ENCODE peak calls at places on chromosomes 4 and X, in seven cellular contexts. One of them, this sample, is unnamed.
A peak's percentile ranks its signal among the peaks of the same experiment; 100 is the strongest.

GRCh38 chr4:138759508-138759907 is 256.1 kb upstream of the NOCT start:
- DNase-seq in PC-3: no peak
- DNase-seq in brain microvascular endothelial cell: no peak
- DNase-seq in cardiac muscle cell: no peak
- DNase-seq in right lobe of liver: no peak
- DNase-seq in GM23338: peak; percentile 21
- DNase-seq in sigmoid colon: no peak
- DNase-seq in this sample: no peak

GRCh38 chrX:101208152-101208905 is 11.3 kb upstream of the DRP2 start:
- DNase-seq in PC-3: no peak
- DNase-seq in brain microvascular endothelial cell: peak; percentile 80
- DNase-seq in cardiac muscle cell: no peak
- DNase-seq in right lobe of liver: no peak
- DNase-seq in GM23338: no peak
- DNase-seq in sigmoid colon: no peak
- DNase-seq in this sample: no peak

GRCh38 chrX:79719568-79720231 is 294.9 kb upstream of the TBX22 start:
- DNase-seq in PC-3: no peak
- DNase-seq in brain microvascular endothelial cell: no peak
- DNase-seq in cardiac muscle cell: no peak
- DNase-seq in right lobe of liver: no peak
- DNase-seq in GM23338: no peak
- DNase-seq in sigmoid colon: no peak
- DNase-seq in this sample: no peak

GRCh38 chr4:94577136-94577535 is 125.4 kb downstream of the PDLIM5 start:
- DNase-seq in PC-3: no peak
- DNase-seq in brain microvascular endothelial cell: peak; percentile 63
- DNase-seq in cardiac muscle cell: peak; percentile 77
- DNase-seq in right lobe of liver: no peak
- DNase-seq in GM23338: peak; percentile 78
- DNase-seq in sigmoid colon: peak; percentile 71
- DNase-seq in this sample: no peak

GRCh38 chrX:136138939-136139338 is 8.4 kb upstream of the FHL1 start:
- DNase-seq in PC-3: no peak
- DNase-seq in brain microvascular endothelial cell: no peak
- DNase-seq in cardiac muscle cell: no peak
- DNase-seq in right lobe of liver: no peak
- DNase-seq in GM23338: no peak
- DNase-seq in sigmoid colon: no peak
- DNase-seq in this sample: no peak

GRCh38 chr4:147289181-147289580 is 191.7 kb upstream of the EDNRA start:
- DNase-seq in PC-3: no peak
- DNase-seq in brain microvascular endothelial cell: no peak
- DNase-seq in cardiac muscle cell: no peak
- DNase-seq in right lobe of liver: no peak
- DNase-seq in GM23338: no peak
- DNase-seq in sigmoid colon: no peak
- DNase-seq in this sample: no peak

GRCh38 chrX:37659047-37659446 is 26.5 kb upstream of the XK start:
- DNase-seq in PC-3: no peak
- DNase-seq in brain microvascular endothelial cell: no peak
- DNase-seq in cardiac muscle cell: no peak
- DNase-seq in right lobe of liver: no peak
- DNase-seq in GM23338: no peak
- DNase-seq in sigmoid colon: no peak
- DNase-seq in this sample: no peak

GRCh38 chr4:110533940-110534339 is 58.0 kb downstream of the ENPEP start:
- DNase-seq in PC-3: peak; percentile 90
- DNase-seq in brain microvascular endothelial cell: peak; percentile 97
- DNase-seq in cardiac muscle cell: no peak
- DNase-seq in right lobe of liver: no peak
- DNase-seq in GM23338: peak; percentile 32
- DNase-seq in sigmoid colon: no peak
- DNase-seq in this sample: no peak

GRCh38 chr4:166622425-166622977 is 611.8 kb downstream of the SPOCK3 start:
- DNase-seq in PC-3: no peak
- DNase-seq in brain microvascular endothelial cell: no peak
- DNase-seq in cardiac muscle cell: no peak
- DNase-seq in right lobe of liver: no peak
- DNase-seq in GM23338: no peak
- DNase-seq in sigmoid colon: no peak
- DNase-seq in this sample: no peak

GRCh38 chrX:77446029-77446585 is 1.1 kb upstream of the FGF16 start:
- DNase-seq in PC-3: no peak
- DNase-seq in brain microvascular endothelial cell: no peak
- DNase-seq in cardiac muscle cell: no peak
- DNase-seq in right lobe of liver: peak; percentile 29
- DNase-seq in GM23338: peak; percentile 54
- DNase-seq in sigmoid colon: no peak
- DNase-seq in this sample: no peak

GRCh38 chr4:107153228-107153627 is 117.1 kb upstream of the DKK2 start:
- DNase-seq in PC-3: no peak
- DNase-seq in brain microvascular endothelial cell: no peak
- DNase-seq in cardiac muscle cell: peak; percentile 10
- DNase-seq in right lobe of liver: no peak
- DNase-seq in GM23338: peak; percentile 89
- DNase-seq in sigmoid colon: no peak
- DNase-seq in this sample: no peak

GRCh38 chr4:109332926-109333464 is 30.5 kb upstream of the COL25A1 start:
- DNase-seq in PC-3: no peak
- DNase-seq in brain microvascular endothelial cell: no peak
- DNase-seq in cardiac muscle cell: no peak
- DNase-seq in right lobe of liver: no peak
- DNase-seq in GM23338: peak; percentile 83
- DNase-seq in sigmoid colon: no peak
- DNase-seq in this sample: no peak

GRCh38 chr4:3341760-3342159 is 48.9 kb downstream of the RGS12 start:
- DNase-seq in PC-3: no peak
- DNase-seq in brain microvascular endothelial cell: no peak
- DNase-seq in cardiac muscle cell: no peak
- DNase-seq in right lobe of liver: no peak
- DNase-seq in GM23338: no peak
- DNase-seq in sigmoid colon: no peak
- DNase-seq in this sample: no peak

GRCh38 chr4:86055898-86056297 is 304.0 kb downstream of the MAPK10 start:
- DNase-seq in PC-3: peak; percentile 12
- DNase-seq in brain microvascular endothelial cell: no peak
- DNase-seq in cardiac muscle cell: no peak
- DNase-seq in right lobe of liver: no peak
- DNase-seq in GM23338: no peak
- DNase-seq in sigmoid colon: no peak
- DNase-seq in this sample: no peak

GRCh38 chrX:154074199-154074598 is 23.3 kb downstream of the MECP2 start:
- DNase-seq in PC-3: peak; percentile 75
- DNase-seq in brain microvascular endothelial cell: peak; percentile 27
- DNase-seq in cardiac muscle cell: peak; percentile 18
- DNase-seq in right lobe of liver: no peak
- DNase-seq in GM23338: peak; percentile 59
- DNase-seq in sigmoid colon: peak; percentile 48
- DNase-seq in this sample: no peak

GRCh38 chr4:159400782-159401712 is 298.2 kb downstream of the RAPGEF2 start:
- DNase-seq in PC-3: no peak
- DNase-seq in brain microvascular endothelial cell: peak; percentile 46
- DNase-seq in cardiac muscle cell: no peak
- DNase-seq in right lobe of liver: no peak
- DNase-seq in GM23338: no peak
- DNase-seq in sigmoid colon: no peak
- DNase-seq in this sample: no peak

GRCh38 chrX:40952855-40953254 is 132.4 kb upstream of the USP9X start:
- DNase-seq in PC-3: peak; percentile 7
- DNase-seq in brain microvascular endothelial cell: no peak
- DNase-seq in cardiac muscle cell: no peak
- DNase-seq in right lobe of liver: no peak
- DNase-seq in GM23338: no peak
- DNase-seq in sigmoid colon: no peak
- DNase-seq in this sample: peak; percentile 32

GRCh38 chr4:2390780-2391490 is 27.5 kb downstream of the ZFYVE28 start:
- DNase-seq in PC-3: no peak
- DNase-seq in brain microvascular endothelial cell: no peak
- DNase-seq in cardiac muscle cell: peak; percentile 7
- DNase-seq in right lobe of liver: no peak
- DNase-seq in GM23338: no peak
- DNase-seq in sigmoid colon: no peak
- DNase-seq in this sample: no peak

GRCh38 chr4:146143888-146144287 is 31.6 kb upstream of the LSM6 start:
- DNase-seq in PC-3: no peak
- DNase-seq in brain microvascular endothelial cell: no peak
- DNase-seq in cardiac muscle cell: no peak
- DNase-seq in right lobe of liver: no peak
- DNase-seq in GM23338: no peak
- DNase-seq in sigmoid colon: no peak
- DNase-seq in this sample: no peak

GRCh38 chrX:49249071-49249470 is 13.8 kb downstream of the CCDC22 start:
- DNase-seq in PC-3: no peak
- DNase-seq in brain microvascular endothelial cell: no peak
- DNase-seq in cardiac muscle cell: no peak
- DNase-seq in right lobe of liver: no peak
- DNase-seq in GM23338: no peak
- DNase-seq in sigmoid colon: no peak
- DNase-seq in this sample: no peak

GRCh38 chrX:49250066-49250465 is 14.4 kb downstream of the FOXP3 start:
- DNase-seq in PC-3: no peak
- DNase-seq in brain microvascular endothelial cell: no peak
- DNase-seq in cardiac muscle cell: no peak
- DNase-seq in right lobe of liver: no peak
- DNase-seq in GM23338: no peak
- DNase-seq in sigmoid colon: no peak
- DNase-seq in this sample: no peak

GRCh38 chrX:49251325-49251724 is 13.2 kb downstream of the FOXP3 start:
- DNase-seq in PC-3: no peak
- DNase-seq in brain microvascular endothelial cell: no peak
- DNase-seq in cardiac muscle cell: no peak
- DNase-seq in right lobe of liver: no peak
- DNase-seq in GM23338: no peak
- DNase-seq in sigmoid colon: no peak
- DNase-seq in this sample: no peak

GRCh38 chrX:49249616-49250015 is 14.3 kb downstream of the CCDC22 start:
- DNase-seq in PC-3: no peak
- DNase-seq in brain microvascular endothelial cell: no peak
- DNase-seq in cardiac muscle cell: no peak
- DNase-seq in right lobe of liver: no peak
- DNase-seq in GM23338: no peak
- DNase-seq in sigmoid colon: no peak
- DNase-seq in this sample: no peak

DNA sequence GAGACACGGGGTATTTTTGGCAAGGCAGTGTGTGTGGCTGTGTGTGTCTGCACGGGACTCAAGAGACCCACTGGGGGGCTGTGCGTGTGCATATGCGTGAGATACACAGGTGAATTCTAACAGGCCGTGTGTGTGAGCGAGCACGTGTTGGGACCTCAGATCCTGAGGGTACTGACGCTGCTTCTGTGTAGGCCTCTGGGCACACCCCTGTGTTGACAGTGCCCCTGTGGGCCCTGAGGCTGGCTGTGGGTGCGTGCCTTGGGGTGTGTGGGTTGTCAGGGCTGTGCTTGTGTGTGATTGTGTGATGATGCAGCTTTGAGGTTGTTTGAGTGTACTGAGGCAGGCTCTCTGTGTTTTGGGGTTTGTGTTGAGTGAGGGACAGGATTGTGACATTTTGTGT is 13.9 kb downstream of the FOXP3 start:
- DNase-seq in PC-3: no peak
- DNase-seq in brain microvascular endothelial cell: no peak
- DNase-seq in cardiac muscle cell: no peak
- DNase-seq in right lobe of liver: no peak
- DNase-seq in GM23338: no peak
- DNase-seq in sigmoid colon: no peak
- DNase-seq in this sample: no peak
- H3K36me3 ChIP-seq in PC-3: no peaks in the 10 kb centered on the region
- H3K36me3 ChIP-seq in brain microvascular endothelial cell: no peaks in the 10 kb centered on the region
- H3K36me3 ChIP-seq in cardiac muscle cell: no peaks in the 10 kb centered on the region
- H3K36me3 ChIP-seq in right lobe of liver: no peaks in the 10 kb centered on the region
- H3K36me3 ChIP-seq in GM23338: no peaks in the 10 kb centered on the region
- H3K36me3 ChIP-seq in sigmoid colon: no peaks in the 10 kb centered on the region
- H3K36me3 ChIP-seq in this sample: no peaks in the 10 kb centered on the region

GRCh38 chr4:136831553-136831952 is 700.7 kb downstream of the PCDH18 start:
- DNase-seq in PC-3: peak; percentile 3
- DNase-seq in brain microvascular endothelial cell: no peak
- DNase-seq in cardiac muscle cell: no peak
- DNase-seq in right lobe of liver: no peak
- DNase-seq in GM23338: peak; percentile 21
- DNase-seq in sigmoid colon: no peak
- DNase-seq in this sample: no peak
- TF ChIP-seq CTCF in PC-3: no peak
- TF ChIP-seq CTCF in brain microvascular endothelial cell: peak; percentile 31
- TF ChIP-seq CTCF in cardiac muscle cell: no peak
- TF ChIP-seq CTCF in right lobe of liver: no peak
- TF ChIP-seq CTCF in GM23338: peak; percentile 52
- TF ChIP-seq CTCF in sigmoid colon: no peak
- TF ChIP-seq CTCF in this sample: no peak

DNA sequence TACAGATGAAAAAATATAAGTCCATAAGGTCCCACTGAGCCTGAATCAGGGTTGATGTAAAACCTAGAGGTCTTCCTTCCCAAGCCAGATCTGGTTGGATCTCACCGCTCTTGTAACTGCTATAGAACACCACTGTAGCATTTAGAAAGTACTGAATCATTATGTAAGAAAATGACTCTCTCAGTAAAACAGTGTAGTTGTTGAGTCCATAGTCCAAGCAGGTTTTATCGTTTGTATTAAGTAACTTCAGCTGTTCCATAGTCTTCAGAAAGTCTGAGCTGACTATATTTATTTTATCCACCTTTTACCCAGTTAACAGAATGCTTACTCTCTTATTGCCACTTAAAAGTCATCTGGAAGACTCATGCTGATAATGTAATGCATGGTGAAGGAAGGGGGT is 82.2 kb downstream of the POLA1 start:
- DNase-seq in PC-3: no peak
- DNase-seq in brain microvascular endothelial cell: no peak
- DNase-seq in cardiac muscle cell: no peak
- DNase-seq in right lobe of liver: no peak
- DNase-seq in GM23338: no peak
- DNase-seq in sigmoid colon: no peak
- DNase-seq in this sample: no peak
- H3K36me3 ChIP-seq in PC-3: peaks cover 13% of the 10 kb centered on the region
- H3K36me3 ChIP-seq in brain microvascular endothelial cell: no peaks in the 10 kb centered on the region
- H3K36me3 ChIP-seq in cardiac muscle cell: no peaks in the 10 kb centered on the region
- H3K36me3 ChIP-seq in right lobe of liver: no peaks in the 10 kb centered on the region
- H3K36me3 ChIP-seq in GM23338: no peaks in the 10 kb centered on the region
- H3K36me3 ChIP-seq in sigmoid colon: no peaks in the 10 kb centered on the region
- H3K36me3 ChIP-seq in this sample: no peaks in the 10 kb centered on the region

DNA sequence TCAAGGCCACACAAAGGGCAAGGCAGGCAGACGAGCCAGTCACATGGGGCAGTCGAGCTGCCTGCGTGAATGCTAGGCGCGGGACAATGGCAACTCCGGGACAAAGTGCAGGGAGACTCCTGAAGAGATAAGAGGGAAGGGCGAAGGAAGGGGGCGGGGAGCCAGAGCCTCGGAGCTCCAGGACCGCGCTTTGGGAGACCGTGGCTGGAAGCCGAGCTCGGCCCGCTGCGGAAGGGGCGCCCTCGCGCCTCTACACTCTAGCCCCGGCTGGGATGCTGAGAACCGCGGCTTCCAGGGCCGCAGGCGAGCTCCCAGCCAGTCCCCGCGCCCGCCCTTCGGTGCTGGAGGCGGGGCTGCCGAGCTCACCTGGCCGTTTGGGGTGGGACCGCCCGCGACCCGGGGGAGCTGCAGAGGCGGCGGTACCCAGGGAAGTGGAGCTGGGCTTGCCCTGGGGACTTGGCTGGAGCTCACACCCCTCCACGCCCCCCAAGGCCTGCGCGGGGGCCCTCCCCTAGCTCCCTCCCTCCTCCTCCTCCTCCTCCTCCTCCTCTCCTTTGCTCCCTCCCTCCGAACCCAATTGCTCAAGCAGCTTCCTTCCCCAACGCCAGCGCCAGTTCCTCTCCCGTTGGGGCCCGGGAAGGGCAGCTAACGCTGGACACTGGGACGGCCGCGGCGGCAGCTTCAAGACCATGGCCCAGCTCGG is at the start of gene SOWAHD:
- DNase-seq in PC-3: peak; percentile 50
- DNase-seq in brain microvascular endothelial cell: no peak
- DNase-seq in cardiac muscle cell: peak; percentile 42
- DNase-seq in right lobe of liver: peak; percentile 50
- DNase-seq in GM23338: peak; percentile 73
- DNase-seq in sigmoid colon: peak; percentile 68
- DNase-seq in this sample: peak; percentile 56
- TF ChIP-seq CTCF in PC-3: no peak
- TF ChIP-seq CTCF in brain microvascular endothelial cell: no peak
- TF ChIP-seq CTCF in cardiac muscle cell: no peak
- TF ChIP-seq CTCF in right lobe of liver: no peak
- TF ChIP-seq CTCF in GM23338: no peak
- TF ChIP-seq CTCF in sigmoid colon: no peak
- TF ChIP-seq CTCF in this sample: no peak

This sample was measured in GM06990.